ENCODE peak calls at places on chromosome 9, in five cellular contexts. X is neuronal stem cell; Q is transverse colon; Y is tibial nerve; V is stimulated activated CD4-positive, alpha-beta T cell treated with anti-CD3 and anti-CD28 coated beads, Interleukin-15, amount 100 ng/mL, for 1 hour. F is an unnamed sample.
A peak's percentile ranks its signal among the peaks of the same experiment; 100 is the strongest.

GRCh38 chr9:96858018-96858573 is 3.8 kb upstream of the ZNF782 start:
- DNase-seq in X (no peak), Q (no peak), Y (no peak), V (no peak), F (peak; percentile 47)

GRCh38 chr9:81999806-82000205 is 11.2 kb downstream of the SPATA31D1 start:
- DNase-seq in X (no peak), Q (no peak), Y (no peak), V (no peak), F (peak; percentile 43)

GRCh38 chr9:130461218-130461630 is 16.5 kb downstream of the ASS1 start:
- DNase-seq in X (peak; percentile 81), Q (peak; percentile 63), Y (no peak), V (peak; percentile 41), F (no peak)

GRCh38 chr9:87829756-87830155 is 52.9 kb upstream of the SPATA31E1 start:
- DNase-seq in X (no peak), Q (no peak), Y (no peak), V (no peak), F (peak; percentile 18)

GRCh38 chr9:96014078-96014477 is 138.6 kb downstream of the ERCC6L2 start:
- DNase-seq in X (no peak), Q (peak; percentile 27), Y (no peak), V (peak; percentile 42), F (no peak)

GRCh38 chr9:17630531-17630949 is 51.7 kb downstream of the SH3GL2 start:
- DNase-seq in X (no peak), Q (no peak), Y (no peak), V (no peak), F (peak; percentile 23)

GRCh38 chr9:91677354-91677753 is 253.7 kb upstream of the NFIL3 start:
- DNase-seq in X (no peak), Q (no peak), Y (no peak), V (no peak), F (no peak)

GRCh38 chr9:85444243-85444642 is 297.5 kb downstream of the AGTPBP1 start:
- DNase-seq in X (no peak), Q (no peak), Y (no peak), V (no peak), F (no peak)

GRCh38 chr9:72930828-72931227 is 22.0 kb downstream of the ALDH1A1 start:
- DNase-seq in X (no peak), Q (no peak), Y (no peak), V (no peak), F (no peak)

GRCh38 chr9:124264812-124265211 is 7.1 kb downstream of the NEK6 start:
- DNase-seq in X (no peak), Q (peak; percentile 54), Y (no peak), V (no peak), F (no peak)

GRCh38 chr9:113345165-113345564 is 4.2 kb upstream of the BSPRY start:
- DNase-seq in X (no peak), Q (peak; percentile 45), Y (no peak), V (no peak), F (no peak)

GRCh38 chr9:135522137-135522877 is 1.1 kb downstream of the LCN1 start:
- DNase-seq in X (no peak), Q (no peak), Y (no peak), V (no peak), F (no peak)

GRCh38 chr9:22044583-22044982 is 35.5 kb upstream of the CDKN2B start:
- DNase-seq in X (no peak), Q (no peak), Y (no peak), V (no peak), F (peak; percentile 92)